ENCODE peak calls at places on chromosomes 4 and X, in four cellular contexts. O, A, J and L are unnamed samples.

GRCh38 chr4:98468744-98469143 is 189.7 kb downstream of the TSPAN5 start:
- DNase-seq in O (no peak), A (no peak), J (no peak), L (no peak)

GRCh38 chr4:146095867-146096266 is 79.7 kb upstream of the LSM6 start:
- DNase-seq in O (no peak), A (no peak), J (no peak), L (no peak)

GRCh38 chrX:3195845-3196244 is 150.6 kb downstream of the MXRA5 start:
- DNase-seq in O (no peak), A (no peak), J (no peak), L (no peak)

GRCh38 chr4:48342559-48342878 is 1.2 kb downstream of the SLAIN2 start:
- DNase-seq in O (no peak), A (no peak), J (no peak), L (no peak)

GRCh38 chrX:138157850-138158249 is 553.7 kb downstream of the FGF13 start:
- DNase-seq in O (no peak), A (no peak), J (no peak), L (no peak)

GRCh38 chr4:102299302-102299701 is 46.0 kb downstream of the SLC39A8 start:
- DNase-seq in O (no peak), A (no peak), J (no peak), L (no peak)

GRCh38 chr4:143773998-143774898 is 73.8 kb upstream of the FREM3 start:
- DNase-seq in O (peak; percentile 50), A (peak; percentile 58), J (peak; percentile 31), L (peak; percentile 75)

GRCh38 chrX:10166731-10167149 is 10.0 kb downstream of the CLCN4 start:
- DNase-seq in O (no peak), A (peak; percentile 39), J (no peak), L (no peak)

GRCh38 chr4:113893546-113893945 is 85.9 kb downstream of the ARSJ start:
- DNase-seq in O (no peak), A (peak; percentile 14), J (no peak), L (no peak)

GRCh38 chr4:181258569-181258968 is 984.6 kb upstream of the TENM3 start:
- DNase-seq in O (no peak), A (no peak), J (no peak), L (no peak)

GRCh38 chrX:155148724-155149537 is 67.3 kb upstream of the VBP1 start:
- DNase-seq in O (peak; percentile 23), A (peak; percentile 15), J (no peak), L (peak; percentile 17)

GRCh38 chr4:10171055-10171454 is 54.5 kb upstream of the WDR1 start:
- DNase-seq in O (no peak), A (no peak), J (no peak), L (no peak)

GRCh38 chrX:69046996-69047490 is 118.2 kb downstream of the PJA1 start:
- DNase-seq in O (no peak), A (no peak), J (no peak), L (no peak)

GRCh38 chr4:144384428-144384827 is 243.9 kb upstream of the GYPA start:
- DNase-seq in O (no peak), A (no peak), J (no peak), L (no peak)

GRCh38 chrX:31007347-31007746 is 64.5 kb downstream of the FTHL17 start:
- DNase-seq in O (no peak), A (no peak), J (no peak), L (no peak)

DNA sequence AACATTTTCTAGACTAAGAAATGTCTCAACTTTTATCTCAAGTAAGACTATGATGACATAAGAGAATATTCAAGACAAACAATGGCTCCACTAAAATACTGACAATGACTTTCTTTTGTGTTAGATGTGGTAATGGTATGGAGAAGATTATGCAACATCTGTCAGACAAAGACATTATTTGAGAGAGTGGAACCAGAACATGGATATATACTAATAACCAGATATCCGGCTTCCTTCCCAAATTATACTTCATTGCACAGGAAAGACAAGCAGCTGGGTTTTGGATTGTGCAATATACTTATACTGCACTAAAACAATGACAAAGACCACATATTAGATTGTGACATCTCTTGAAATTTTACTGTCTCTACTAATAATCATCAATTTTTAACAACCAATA is 290.8 kb upstream of the GIMD1 start:
- DNase-seq in O (no peak), A (no peak), J (no peak), L (no peak)
- TF ChIP-seq ETV6 in O (no peak), A (no peak), J (no peak), L (no peak)

GRCh38 chr4:1347410-1347864 is 429 bp downstream of the UVSSA start:
- DNase-seq in O (no peak), A (peak; percentile 50), J (no peak), L (peak; percentile 64)
- TF ChIP-seq ETV6 in O (no peak), A (no peak), J (no peak), L (no peak)

GRCh38 chr4:124594945-124595344 is 117.6 kb downstream of the ANKRD50 start:
- DNase-seq in O (no peak), A (no peak), J (no peak), L (no peak)

GRCh38 chr4:124589827-124590226 is 122.7 kb downstream of the ANKRD50 start:
- DNase-seq in O (no peak), A (no peak), J (no peak), L (no peak)

GRCh38 chr4:124591646-124592045 is 120.9 kb downstream of the ANKRD50 start:
- DNase-seq in O (no peak), A (no peak), J (no peak), L (no peak)

GRCh38 chr4:124590480-124590879 is 122.1 kb downstream of the ANKRD50 start:
- DNase-seq in O (no peak), A (no peak), J (no peak), L (no peak)
- TF ChIP-seq ETV6 in O (no peak), A (no peak), J (no peak), L (no peak)

GRCh38 chr4:41396869-41397268 is 140.1 kb downstream of the UCHL1 start:
- DNase-seq in O (no peak), A (no peak), J (no peak), L (no peak)
- TF ChIP-seq ETV6 in O (no peak), A (no peak), J (no peak), L (no peak)